ENCODE peak calls at places on chromosomes 3 and 15, in five cellular contexts. One of them, this sample, is unnamed.

GRCh38 chr15:77474987-77475385 is 54.3 kb downstream of the HMG20A start:
- DNase-seq in activated naive CD4-positive, alpha-beta T cell: no peak
- DNase-seq in AG10803: no peak
- DNase-seq in M059J: no peak
- DNase-seq in psoas muscle: no peak
- DNase-seq in this sample: no peak

GRCh38 chr3:35965908-35966307 is 326.6 kb downstream of the ARPP21 start:
- DNase-seq in activated naive CD4-positive, alpha-beta T cell: no peak
- DNase-seq in M059J: peak; percentile 31
- DNase-seq in psoas muscle: no peak
- DNase-seq in AG10803: peak; percentile 51
- DNase-seq in this sample: peak; percentile 25

GRCh38 chr3:186440850-186441249 is 78.8 kb upstream of the DGKG start:
- DNase-seq in activated naive CD4-positive, alpha-beta T cell: no peak
- DNase-seq in M059J: no peak
- DNase-seq in psoas muscle: no peak
- DNase-seq in AG10803: no peak
- DNase-seq in this sample: no peak

GRCh38 chr3:197003461-197004385 is 25.9 kb downstream of the MELTF start:
- DNase-seq in AG10803: no peak
- DNase-seq in psoas muscle: peak; percentile 35
- DNase-seq in activated naive CD4-positive, alpha-beta T cell: no peak
- DNase-seq in M059J: no peak
- DNase-seq in this sample: peak; percentile 65

GRCh38 chr3:66297917-66298316 is 77.1 kb downstream of the SLC25A26 start:
- DNase-seq in M059J: no peak
- DNase-seq in activated naive CD4-positive, alpha-beta T cell: no peak
- DNase-seq in psoas muscle: no peak
- DNase-seq in AG10803: peak; percentile 29
- DNase-seq in this sample: no peak

GRCh38 chr3:140704733-140705132 is 26.9 kb downstream of the TRIM42 start:
- DNase-seq in psoas muscle: no peak
- DNase-seq in AG10803: no peak
- DNase-seq in activated naive CD4-positive, alpha-beta T cell: no peak
- DNase-seq in M059J: no peak
- DNase-seq in this sample: no peak

GRCh38 chr15:63329567-63330350 is 51.9 kb downstream of the CA12 start:
- DNase-seq in activated naive CD4-positive, alpha-beta T cell: no peak
- DNase-seq in M059J: peak; percentile 24
- DNase-seq in psoas muscle: no peak
- DNase-seq in AG10803: no peak
- DNase-seq in this sample: no peak

GRCh38 chr15:53378096-53378620 is 381.3 kb downstream of the WDR72 start:
- DNase-seq in psoas muscle: no peak
- DNase-seq in AG10803: no peak
- DNase-seq in M059J: no peak
- DNase-seq in activated naive CD4-positive, alpha-beta T cell: no peak
- DNase-seq in this sample: peak; percentile 68

GRCh38 chr3:186519021-186519658 is 25.0 kb downstream of the CRYGS start:
- DNase-seq in M059J: no peak
- DNase-seq in psoas muscle: no peak
- DNase-seq in AG10803: no peak
- DNase-seq in activated naive CD4-positive, alpha-beta T cell: no peak
- DNase-seq in this sample: no peak

GRCh38 chr3:52714335-52715302 is 8.7 kb downstream of the SPCS1 start:
- DNase-seq in activated naive CD4-positive, alpha-beta T cell: no peak
- DNase-seq in M059J: no peak
- DNase-seq in AG10803: no peak
- DNase-seq in psoas muscle: no peak
- DNase-seq in this sample: peak; percentile 18

GRCh38 chr15:64894395-64895056 is 17.2 kb upstream of the ANKDD1A start:
- DNase-seq in M059J: no peak
- DNase-seq in activated naive CD4-positive, alpha-beta T cell: peak; percentile 17
- DNase-seq in AG10803: no peak
- DNase-seq in psoas muscle: peak; percentile 22
- DNase-seq in this sample: no peak

This sample was measured in retina.